ENCODE peak calls at places on chromosomes 16 and 17, in four cellular contexts. I is effector memory CD4-positive, alpha-beta T cell; L is GM23248; J is mesendoderm. K is an unnamed sample.
A peak's percentile ranks its signal among the peaks of the same experiment; 100 is the strongest.

GRCh38 chr17:50163846-50164696 is 1.7 kb upstream of the SGCA start:
- DNase-seq in I (no peak), L (no peak), J (peak; percentile 32), K (no peak)

GRCh38 chr17:49022391-49022941 is 25.3 kb downstream of the IGF2BP1 start:
- DNase-seq in I (no peak), L (no peak), J (peak; percentile 99), K (peak; percentile 58)

GRCh38 chr17:69525920-69526841 is 111.7 kb downstream of the MAP2K6 start:
- DNase-seq in I (no peak), L (peak; percentile 71), J (peak; percentile 82), K (peak; percentile 28)

GRCh38 chr16:64234200-64234599 is 887.7 kb downstream of the CDH11 start:
- DNase-seq in I (no peak), L (no peak), J (no peak), K (no peak)

GRCh38 chr16:29675811-29676643 is 3.0 kb upstream of the QPRT start:
- DNase-seq in I (no peak), L (peak; percentile 30), J (peak; percentile 87), K (no peak)

GRCh38 chr17:50297407-50297865 is 23.2 kb downstream of the TMEM92 start:
- DNase-seq in I (peak; percentile 58), L (peak; percentile 78), J (peak; percentile 63), K (peak; percentile 81)

GRCh38 chr17:77332981-77333685 is 192.4 kb downstream of the SEC14L1 start:
- DNase-seq in I (no peak), L (peak; percentile 97), J (no peak), K (peak; percentile 70)

GRCh38 chr17:34220776-34221390 is 34.2 kb upstream of the CCL2 start:
- DNase-seq in I (no peak), L (no peak), J (no peak), K (no peak)

GRCh38 chr16:1300664-1301476 is 8.6 kb upstream of the UBE2I start:
- DNase-seq in I (peak; percentile 41), L (peak; percentile 78), J (peak; percentile 73), K (peak; percentile 75)

GRCh38 chr17:40903129-40903847 is 18.2 kb upstream of the KRT20 start:
- DNase-seq in I (no peak), L (peak; percentile 78), J (no peak), K (no peak)

GRCh38 chr17:77369544-77369971 is 228.8 kb downstream of the SEC14L1 start:
- DNase-seq in I (no peak), L (no peak), J (no peak), K (no peak)

DNA sequence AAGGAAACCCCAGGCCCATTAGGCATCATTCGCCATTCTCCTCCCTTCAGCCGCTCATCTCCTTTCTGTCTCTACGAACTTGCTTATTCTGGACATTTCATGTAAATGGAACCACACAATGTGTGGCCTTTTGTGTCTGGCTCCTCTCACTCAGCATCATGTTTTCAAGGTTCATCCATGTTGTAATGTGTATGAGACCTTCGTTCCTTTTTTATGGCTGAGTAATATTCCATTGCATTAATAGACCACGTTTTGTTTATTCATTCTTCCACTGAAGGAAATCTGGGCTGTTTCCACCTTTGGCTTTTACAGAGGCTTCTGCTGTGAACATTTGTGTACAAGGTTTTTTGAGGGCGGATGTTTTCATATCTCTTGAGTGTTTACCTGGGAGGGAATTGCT is 3.2 kb downstream of the CRISPLD2 start:
- DNase-seq in I (no peak), L (no peak), J (no peak), K (no peak)
- H3K4me3 ChIP-seq in I (no peak overlapping the region), L (no peak overlapping the region), J (no peak overlapping the region), K (no peak overlapping the region)

GRCh38 chr16:16006650-16007049 is 57.2 kb downstream of the ABCC1 start:
- DNase-seq in I (no peak), L (no peak), J (no peak), K (no peak)

GRCh38 chr16:16005725-16006124 is 56.3 kb downstream of the ABCC1 start:
- DNase-seq in I (no peak), L (no peak), J (no peak), K (no peak)

GRCh38 chr16:16009396-16009795 is 60.0 kb downstream of the ABCC1 start:
- DNase-seq in I (no peak), L (peak; percentile 45), J (no peak), K (no peak)

GRCh38 chr16:16008666-16009065 is 59.2 kb downstream of the ABCC1 start:
- DNase-seq in I (no peak), L (no peak), J (no peak), K (no peak)

GRCh38 chr16:16007743-16008111 is 58.3 kb downstream of the ABCC1 start:
- DNase-seq in I (no peak), L (no peak), J (no peak), K (no peak)
- H3K4me3 ChIP-seq in I (no peak overlapping the region), L (no peak overlapping the region), J (no peak overlapping the region), K (no peak overlapping the region)

GRCh38 chr17:29158515-29159275 is 21.5 kb downstream of the MYO18A start:
- DNase-seq in I (no peak), L (peak; percentile 32), J (peak; percentile 52), K (peak; percentile 76)
- H3K4me3 ChIP-seq in I (no peak overlapping the region), L (no peak overlapping the region), J (no peak overlapping the region), K (no peak overlapping the region)

GRCh38 chr17:8675306-8675705 is 44.8 kb upstream of the MYH10 start:
- DNase-seq in I (no peak), L (no peak), J (no peak), K (no peak)
- H3K4me3 ChIP-seq in I (no peak overlapping the region), L (no peak overlapping the region), J (no peak overlapping the region), K (no peak overlapping the region)